ENCODE peak calls at places on chromosomes 16 and 17, in ten cellular contexts. V is neural progenitor cell; O is cardiac muscle cell; P is astrocyte; F is heart right ventricle; Z is heart left ventricle; I is GM12878; N is CD8-positive, alpha-beta memory T cell; L is A549; U is mesendoderm. M is an unnamed sample.
A peak's percentile ranks its signal among the peaks of the same experiment; 100 is the strongest.

GRCh38 chr17:83203073-83203471 is 123.7 kb downstream of the METRNL start:
- DNase-seq in L (no peak), U (no peak), I (no peak), P (peak; percentile 90), V (no peak), F (no peak), Z (peak; percentile 52), N (no peak), O (no peak), M (peak; percentile 91)

GRCh38 chr17:15334266-15334665 is 7.1 kb downstream of the TEKT3 start:
- DNase-seq in V (no peak), P (no peak), I (no peak), N (no peak), U (no peak), O (no peak), L (peak; percentile 49), Z (no peak), F (no peak), M (no peak)

GRCh38 chr17:8087942-8088230 is 370 bp upstream of the ALOX12B start:
- DNase-seq in U (no peak), Z (no peak), V (no peak), O (no peak), I (no peak), L (no peak), F (no peak), N (no peak), P (no peak), M (no peak)

GRCh38 chr16:49547448-49547847 is 173.8 kb downstream of the C16orf78 start:
- DNase-seq in Z (no peak), F (no peak), O (no peak), U (no peak), L (no peak), P (no peak), I (no peak), V (no peak), N (no peak), M (no peak)

GRCh38 chr17:67718325-67718941 is 697 bp downstream of the NOL11 start:
- DNase-seq in Z (no peak), N (no peak), F (no peak), L (peak; percentile 32), P (peak; percentile 39), U (peak; percentile 83), O (no peak), I (no peak), V (no peak), M (no peak)

GRCh38 chr17:68777243-68777855 is 176.2 kb upstream of the FAM20A start:
- DNase-seq in Z (peak; percentile 60), L (peak; percentile 51), I (no peak), F (peak; percentile 75), U (peak; percentile 75), N (peak; percentile 23), P (peak; percentile 18), V (peak; percentile 65), O (peak; percentile 71), M (peak; percentile 47)

GRCh38 chr17:58060596-58061191 is 22.5 kb upstream of the DYNLL2 start:
- DNase-seq in F (peak; percentile 68), V (no peak), L (no peak), N (no peak), Z (peak; percentile 65), P (peak; percentile 29), U (no peak), I (no peak), O (no peak), M (no peak)

GRCh38 chr16:67394271-67395104 is 1.2 kb upstream of the TPPP3 start:
- DNase-seq in F (no peak), U (peak; percentile 51), P (no peak), Z (peak; percentile 32), I (no peak), N (no peak), L (no peak), V (peak; percentile 72), O (peak; percentile 25), M (peak; percentile 83)

GRCh38 chr17:80177986-80178590 is 8.3 kb downstream of the CARD14 start:
- DNase-seq in F (no peak), Z (no peak), L (no peak), U (no peak), I (no peak), P (no peak), N (no peak), O (no peak), V (no peak), M (no peak)

GRCh38 chr17:79340286-79340685 is 265.7 kb downstream of the ENGASE start:
- DNase-seq in V (no peak), L (no peak), U (no peak), Z (no peak), N (no peak), P (no peak), F (no peak), I (peak; percentile 39), O (no peak), M (peak; percentile 8)

GRCh38 chr16:84362410-84362809 is 5.9 kb upstream of the ATP2C2 start:
- DNase-seq in O (no peak), I (no peak), F (no peak), Z (no peak), N (no peak), P (no peak), V (peak; percentile 85), U (peak; percentile 66), L (no peak), M (no peak)

GRCh38 chr17:15478845-15479244 is 11.4 kb upstream of the CDRT4 start:
- DNase-seq in F (no peak), L (no peak), O (peak; percentile 42), U (no peak), V (no peak), Z (no peak), I (no peak), P (no peak), N (no peak), M (no peak)

GRCh38 chr16:66618588-66618987 is 14.1 kb downstream of the CMTM3 start:
- DNase-seq in Z (no peak), L (peak; percentile 26), U (no peak), V (no peak), N (no peak), F (no peak), I (no peak), O (no peak), P (peak; percentile 99), M (peak; percentile 81)

GRCh38 chr17:60597297-60597696 is 2.7 kb upstream of the PPM1D start:
- DNase-seq in O (no peak), P (no peak), F (no peak), U (no peak), L (no peak), I (no peak), Z (no peak), N (no peak), V (no peak), M (no peak)

GRCh38 chr16:27317738-27318398 is 4.1 kb downstream of the IL4R start:
- DNase-seq in P (no peak), I (no peak), L (no peak), V (no peak), Z (no peak), U (no peak), F (no peak), O (no peak), N (peak; percentile 13), M (no peak)
- H3K4me3 ChIP-seq in P (no peak overlapping the region), I (peak overlapping the region; percentile 45), L (no peak overlapping the region), V (no peak overlapping the region), Z (no peak overlapping the region), U (no peak overlapping the region), F (no peak overlapping the region), O (no peak overlapping the region), N (peak overlapping the region; percentile 90), M (no peak overlapping the region)

DNA sequence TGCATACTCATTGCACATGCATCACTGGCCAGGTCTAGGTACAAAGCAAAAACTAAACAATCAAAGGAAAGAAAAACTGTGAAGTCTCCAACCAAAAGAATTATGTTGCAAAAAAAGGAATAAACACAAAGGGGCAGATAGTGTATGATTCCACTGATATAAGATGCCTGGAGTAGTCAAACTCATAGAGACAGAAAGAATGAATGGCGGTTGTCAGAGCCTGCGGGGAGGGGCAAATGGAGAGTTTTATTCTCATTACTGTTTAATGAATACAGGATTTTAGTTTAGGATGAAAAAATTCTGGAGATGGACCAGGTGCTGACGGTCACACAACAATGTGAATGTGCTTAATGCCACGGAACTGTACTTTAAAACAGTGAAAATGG is 20.8 kb downstream of the STAT5B start:
- DNase-seq in Z (no peak), P (no peak), U (no peak), V (no peak), L (no peak), F (no peak), I (no peak), N (no peak), O (no peak), M (no peak)
- H3K4me1 ChIP-seq in Z (no peaks in the 10 kb centered on the region), P (peaks cover 29% of the 10 kb centered on the region), U (no peaks in the 10 kb centered on the region), V (no peaks in the 10 kb centered on the region), L (peaks cover 74% of the 10 kb centered on the region), F (peaks cover 16% of the 10 kb centered on the region), I (peaks cover 7% of the 10 kb centered on the region), N (peaks cover 54% of the 10 kb centered on the region), O (no peaks in the 10 kb centered on the region), M (no peaks in the 10 kb centered on the region)

DNA sequence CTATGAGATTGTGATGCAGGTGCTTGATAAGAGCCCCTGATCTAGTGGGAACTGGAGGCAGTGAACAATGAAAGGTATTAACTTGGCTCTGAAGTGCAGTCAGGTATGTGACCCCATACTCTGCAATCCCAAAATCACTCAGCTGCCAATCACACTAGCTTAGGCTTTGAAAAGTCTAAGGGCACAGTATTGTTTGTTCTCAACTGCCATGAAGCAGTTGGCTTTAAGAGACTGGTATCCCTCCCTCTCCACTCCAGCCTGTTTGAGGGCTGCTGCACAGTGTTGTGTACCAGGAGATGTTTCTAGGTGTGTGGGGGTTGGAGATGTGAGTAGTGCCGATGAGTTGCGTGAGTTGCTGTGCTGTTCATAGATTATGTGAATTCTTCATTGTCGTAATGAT is 2.4 kb downstream of the YPEL2 start:
- DNase-seq in L (no peak), V (peak; percentile 35), I (no peak), O (peak; percentile 67), Z (no peak), P (no peak), F (no peak), N (no peak), U (no peak), M (no peak)
- H3K4me3 ChIP-seq in L (no peak overlapping the region), V (peak overlapping the region; percentile 79), I (no peak overlapping the region), O (peak overlapping the region; percentile 99), Z (peak overlapping the region; percentile 75), P (no peak overlapping the region), F (no peak overlapping the region), N (no peak overlapping the region), U (no peak overlapping the region), M (peak overlapping the region; percentile 81)

GRCh38 chr16:2036200-2036966 is 9.7 kb downstream of the NHERF2 start:
- DNase-seq in V (no peak), I (no peak), U (no peak), P (no peak), N (no peak), Z (no peak), F (no peak), O (no peak), L (no peak), M (no peak)

GRCh38 chr16:2035431-2036199 is 8.9 kb downstream of the NHERF2 start:
- DNase-seq in L (peak; percentile 84), U (no peak), Z (peak; percentile 44), F (no peak), P (peak; percentile 74), V (peak; percentile 47), I (no peak), N (no peak), O (no peak), M (peak; percentile 93)

GRCh38 chr16:2038359-2039285 is 9.0 kb downstream of the NTHL1 start:
- DNase-seq in P (no peak), I (no peak), O (no peak), Z (no peak), L (no peak), V (no peak), F (no peak), N (no peak), U (no peak), M (no peak)

GRCh38 chr16:2037631-2038358 is 9.8 kb downstream of the NTHL1 start:
- DNase-seq in L (no peak), I (no peak), U (no peak), F (no peak), N (no peak), P (no peak), Z (no peak), O (no peak), V (no peak), M (no peak)

GRCh38 chr16:2037115-2037514 is 10.4 kb downstream of the NHERF2 start:
- DNase-seq in O (no peak), U (no peak), F (no peak), L (no peak), I (no peak), N (no peak), V (no peak), Z (no peak), P (no peak), M (no peak)
- H3K4me1 ChIP-seq in O (peaks cover 16% of the 10 kb centered on the region), U (no peaks in the 10 kb centered on the region), F (peaks cover 74% of the 10 kb centered on the region), L (peaks cover 97% of the 10 kb centered on the region), I (no peaks in the 10 kb centered on the region), N (no peaks in the 10 kb centered on the region), V (peaks cover 6% of the 10 kb centered on the region), Z (peaks cover 42% of the 10 kb centered on the region), P (peaks cover 83% of the 10 kb centered on the region), M (no peaks in the 10 kb centered on the region)

M was measured in aorta.